ENCODE peak calls at places on chromosome 10, in seven cellular contexts. One of them, this sample, is unnamed.

GRCh38 chr10:132616995-132617780 is 79.6 kb downstream of the INPP5A start:
- DNase-seq in PC-9: no peak
- DNase-seq in right cardiac atrium: no peak
- DNase-seq in coronary artery: peak
- DNase-seq in heart right ventricle: no peak
- DNase-seq in OCI-LY7: no peak
- DNase-seq in brain microvascular endothelial cell: no peak
- DNase-seq in this sample: no peak

GRCh38 chr10:132136097-132136521 is 50.6 kb upstream of the DPYSL4 start:
- DNase-seq in coronary artery: no peak
- DNase-seq in heart right ventricle: no peak
- DNase-seq in right cardiac atrium: peak
- DNase-seq in PC-9: no peak
- DNase-seq in OCI-LY7: no peak
- DNase-seq in brain microvascular endothelial cell: no peak
- DNase-seq in this sample: no peak

GRCh38 chr10:1559311-1559710 is 178.0 kb downstream of the ADARB2 start:
- DNase-seq in OCI-LY7: no peak
- DNase-seq in PC-9: no peak
- DNase-seq in coronary artery: no peak
- DNase-seq in right cardiac atrium: no peak
- DNase-seq in brain microvascular endothelial cell: no peak
- DNase-seq in heart right ventricle: no peak
- DNase-seq in this sample: no peak

GRCh38 chr10:14449293-14449815 is 118.6 kb upstream of the FRMD4A start:
- DNase-seq in coronary artery: no peak
- DNase-seq in heart right ventricle: no peak
- DNase-seq in brain microvascular endothelial cell: no peak
- DNase-seq in right cardiac atrium: no peak
- DNase-seq in OCI-LY7: no peak
- DNase-seq in PC-9: no peak
- DNase-seq in this sample: no peak

GRCh38 chr10:113273151-113273876 is 279.5 kb upstream of the HABP2 start:
- DNase-seq in PC-9: no peak
- DNase-seq in coronary artery: no peak
- DNase-seq in brain microvascular endothelial cell: no peak
- DNase-seq in right cardiac atrium: peak
- DNase-seq in heart right ventricle: peak
- DNase-seq in OCI-LY7: no peak
- DNase-seq in this sample: no peak

GRCh38 chr10:88617772-88618300 is 31.3 kb downstream of the LIPJ start:
- DNase-seq in PC-9: no peak
- DNase-seq in brain microvascular endothelial cell: no peak
- DNase-seq in heart right ventricle: no peak
- DNase-seq in coronary artery: no peak
- DNase-seq in OCI-LY7: no peak
- DNase-seq in right cardiac atrium: no peak
- DNase-seq in this sample: no peak

GRCh38 chr10:97087296-97087695 is 98.5 kb downstream of the SLIT1 start:
- DNase-seq in brain microvascular endothelial cell: no peak
- DNase-seq in right cardiac atrium: no peak
- DNase-seq in PC-9: no peak
- DNase-seq in heart right ventricle: no peak
- DNase-seq in coronary artery: no peak
- DNase-seq in OCI-LY7: no peak
- DNase-seq in this sample: no peak

GRCh38 chr10:13775786-13776780 is 189.3 kb downstream of the PRPF18 start:
- DNase-seq in brain microvascular endothelial cell: peak
- DNase-seq in heart right ventricle: no peak
- DNase-seq in PC-9: no peak
- DNase-seq in coronary artery: no peak
- DNase-seq in right cardiac atrium: no peak
- DNase-seq in OCI-LY7: no peak
- DNase-seq in this sample: no peak

GRCh38 chr10:113709221-113709838 is 29.6 kb downstream of the CASP7 start:
- DNase-seq in OCI-LY7: no peak
- DNase-seq in brain microvascular endothelial cell: peak
- DNase-seq in right cardiac atrium: no peak
- DNase-seq in heart right ventricle: no peak
- DNase-seq in coronary artery: no peak
- DNase-seq in PC-9: no peak
- DNase-seq in this sample: no peak

GRCh38 chr10:88901610-88902327 is 21.7 kb downstream of the STAMBPL1 start:
- DNase-seq in heart right ventricle: no peak
- DNase-seq in brain microvascular endothelial cell: no peak
- DNase-seq in OCI-LY7: peak
- DNase-seq in PC-9: no peak
- DNase-seq in right cardiac atrium: no peak
- DNase-seq in coronary artery: no peak
- DNase-seq in this sample: no peak

GRCh38 chr10:77490915-77491314 is 146.7 kb downstream of the KCNMA1 start:
- DNase-seq in right cardiac atrium: no peak
- DNase-seq in heart right ventricle: no peak
- DNase-seq in PC-9: no peak
- DNase-seq in brain microvascular endothelial cell: peak
- DNase-seq in OCI-LY7: no peak
- DNase-seq in coronary artery: no peak
- DNase-seq in this sample: no peak
- H3K27ac ChIP-seq in right cardiac atrium: no peak
- H3K27ac ChIP-seq in heart right ventricle: no peak
- H3K27ac ChIP-seq in PC-9: no peak
- H3K27ac ChIP-seq in brain microvascular endothelial cell: no peak
- H3K27ac ChIP-seq in OCI-LY7: no peak
- H3K27ac ChIP-seq in coronary artery: no peak
- H3K27ac ChIP-seq in this sample: no peak

GRCh38 chr10:21260060-21260792 is 265.3 kb downstream of the SKIDA1 start:
- DNase-seq in coronary artery: no peak
- DNase-seq in brain microvascular endothelial cell: no peak
- DNase-seq in OCI-LY7: no peak
- DNase-seq in PC-9: no peak
- DNase-seq in right cardiac atrium: peak
- DNase-seq in heart right ventricle: no peak
- DNase-seq in this sample: no peak

GRCh38 chr10:21257191-21257590 is 268.3 kb downstream of the SKIDA1 start:
- DNase-seq in right cardiac atrium: no peak
- DNase-seq in coronary artery: no peak
- DNase-seq in OCI-LY7: no peak
- DNase-seq in heart right ventricle: no peak
- DNase-seq in brain microvascular endothelial cell: no peak
- DNase-seq in PC-9: no peak
- DNase-seq in this sample: no peak

GRCh38 chr10:21260793-21261149 is 264.7 kb downstream of the SKIDA1 start:
- DNase-seq in right cardiac atrium: no peak
- DNase-seq in PC-9: no peak
- DNase-seq in heart right ventricle: no peak
- DNase-seq in OCI-LY7: no peak
- DNase-seq in brain microvascular endothelial cell: no peak
- DNase-seq in coronary artery: no peak
- DNase-seq in this sample: no peak

GRCh38 chr10:21261705-21262285 is 263.7 kb downstream of the SKIDA1 start:
- DNase-seq in brain microvascular endothelial cell: no peak
- DNase-seq in PC-9: no peak
- DNase-seq in coronary artery: no peak
- DNase-seq in OCI-LY7: no peak
- DNase-seq in right cardiac atrium: no peak
- DNase-seq in heart right ventricle: no peak
- DNase-seq in this sample: no peak

DNA sequence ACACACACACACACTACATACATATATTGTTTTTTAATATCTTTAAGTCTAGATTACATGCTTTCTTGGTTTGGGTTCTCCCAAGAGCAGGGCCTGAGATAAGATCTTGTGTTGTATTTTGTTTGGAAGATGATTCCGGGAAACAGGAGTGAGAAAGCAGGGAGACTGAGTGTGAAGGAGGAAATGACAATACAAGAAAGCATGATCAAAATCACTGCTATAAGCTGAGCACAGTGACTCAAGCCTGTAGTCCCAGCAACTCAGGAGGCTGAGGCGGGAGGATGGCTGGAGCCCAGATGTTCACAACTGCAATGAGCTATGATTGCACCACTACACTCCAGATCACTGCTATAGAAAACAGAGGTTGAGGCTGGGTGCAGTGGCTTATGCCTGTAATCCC is 267.6 kb downstream of the SKIDA1 start:
- DNase-seq in OCI-LY7: no peak
- DNase-seq in brain microvascular endothelial cell: peak
- DNase-seq in right cardiac atrium: no peak
- DNase-seq in PC-9: no peak
- DNase-seq in heart right ventricle: no peak
- DNase-seq in coronary artery: no peak
- DNase-seq in this sample: no peak
- H3K27ac ChIP-seq in OCI-LY7: no peak
- H3K27ac ChIP-seq in brain microvascular endothelial cell: no peak
- H3K27ac ChIP-seq in right cardiac atrium: no peak
- H3K27ac ChIP-seq in PC-9: no peak
- H3K27ac ChIP-seq in heart right ventricle: no peak
- H3K27ac ChIP-seq in coronary artery: no peak
- H3K27ac ChIP-seq in this sample: no peak

GRCh38 chr10:110649652-110650264 is 5.6 kb downstream of the RBM20 start:
- DNase-seq in heart right ventricle: no peak
- DNase-seq in OCI-LY7: peak
- DNase-seq in coronary artery: no peak
- DNase-seq in brain microvascular endothelial cell: no peak
- DNase-seq in right cardiac atrium: no peak
- DNase-seq in PC-9: no peak
- DNase-seq in this sample: no peak

GRCh38 chr10:110650265-110650668 is 6.1 kb downstream of the RBM20 start:
- DNase-seq in brain microvascular endothelial cell: no peak
- DNase-seq in OCI-LY7: peak
- DNase-seq in PC-9: no peak
- DNase-seq in heart right ventricle: no peak
- DNase-seq in coronary artery: no peak
- DNase-seq in right cardiac atrium: no peak
- DNase-seq in this sample: no peak

GRCh38 chr10:110648743-110649651 is 4.9 kb downstream of the RBM20 start:
- DNase-seq in coronary artery: no peak
- DNase-seq in brain microvascular endothelial cell: peak
- DNase-seq in right cardiac atrium: no peak
- DNase-seq in PC-9: no peak
- DNase-seq in OCI-LY7: no peak
- DNase-seq in heart right ventricle: no peak
- DNase-seq in this sample: no peak

GRCh38 chr10:110652475-110653118 is 8.5 kb downstream of the RBM20 start:
- DNase-seq in OCI-LY7: no peak
- DNase-seq in brain microvascular endothelial cell: no peak
- DNase-seq in heart right ventricle: no peak
- DNase-seq in PC-9: no peak
- DNase-seq in right cardiac atrium: no peak
- DNase-seq in coronary artery: no peak
- DNase-seq in this sample: no peak

GRCh38 chr10:110651044-110651958 is 7.2 kb downstream of the RBM20 start:
- DNase-seq in coronary artery: peak
- DNase-seq in brain microvascular endothelial cell: peak
- DNase-seq in PC-9: no peak
- DNase-seq in OCI-LY7: peak
- DNase-seq in right cardiac atrium: peak
- DNase-seq in heart right ventricle: peak
- DNase-seq in this sample: no peak
- H3K27ac ChIP-seq in coronary artery: peak
- H3K27ac ChIP-seq in brain microvascular endothelial cell: peak
- H3K27ac ChIP-seq in PC-9: no peak
- H3K27ac ChIP-seq in OCI-LY7: peak
- H3K27ac ChIP-seq in right cardiac atrium: peak
- H3K27ac ChIP-seq in heart right ventricle: peak
- H3K27ac ChIP-seq in this sample: no peak

GRCh38 chr10:65684896-65685295 is 1240.9 kb upstream of the LRRTM3 start:
- DNase-seq in OCI-LY7: no peak
- DNase-seq in right cardiac atrium: no peak
- DNase-seq in brain microvascular endothelial cell: no peak
- DNase-seq in PC-9: no peak
- DNase-seq in coronary artery: no peak
- DNase-seq in heart right ventricle: no peak
- DNase-seq in this sample: no peak
- H3K27ac ChIP-seq in OCI-LY7: no peak
- H3K27ac ChIP-seq in right cardiac atrium: no peak
- H3K27ac ChIP-seq in brain microvascular endothelial cell: no peak
- H3K27ac ChIP-seq in PC-9: no peak
- H3K27ac ChIP-seq in coronary artery: no peak
- H3K27ac ChIP-seq in heart right ventricle: no peak
- H3K27ac ChIP-seq in this sample: no peak

GRCh38 chr10:101716891-101717659 is 22.1 kb upstream of the FBXW4 start:
- DNase-seq in right cardiac atrium: no peak
- DNase-seq in brain microvascular endothelial cell: no peak
- DNase-seq in heart right ventricle: no peak
- DNase-seq in coronary artery: no peak
- DNase-seq in PC-9: peak
- DNase-seq in OCI-LY7: no peak
- DNase-seq in this sample: peak
- H3K27ac ChIP-seq in right cardiac atrium: no peak
- H3K27ac ChIP-seq in brain microvascular endothelial cell: no peak
- H3K27ac ChIP-seq in heart right ventricle: no peak
- H3K27ac ChIP-seq in coronary artery: no peak
- H3K27ac ChIP-seq in PC-9: peak
- H3K27ac ChIP-seq in OCI-LY7: no peak
- H3K27ac ChIP-seq in this sample: peak

GRCh38 chr10:4825868-4826787 is at the start of gene AKR1E2:
- DNase-seq in OCI-LY7: no peak
- DNase-seq in heart right ventricle: peak
- DNase-seq in right cardiac atrium: peak
- DNase-seq in brain microvascular endothelial cell: peak
- DNase-seq in coronary artery: peak
- DNase-seq in PC-9: peak
- DNase-seq in this sample: peak
- H3K27ac ChIP-seq in OCI-LY7: no peak
- H3K27ac ChIP-seq in heart right ventricle: peak
- H3K27ac ChIP-seq in right cardiac atrium: peak
- H3K27ac ChIP-seq in brain microvascular endothelial cell: peak
- H3K27ac ChIP-seq in coronary artery: peak
- H3K27ac ChIP-seq in PC-9: no peak
- H3K27ac ChIP-seq in this sample: peak

GRCh38 chr10:93166116-93166515 is 92.4 kb downstream of the CYP26A1 start:
- DNase-seq in right cardiac atrium: no peak
- DNase-seq in coronary artery: no peak
- DNase-seq in brain microvascular endothelial cell: no peak
- DNase-seq in heart right ventricle: no peak
- DNase-seq in OCI-LY7: no peak
- DNase-seq in PC-9: no peak
- DNase-seq in this sample: no peak
- H3K27ac ChIP-seq in right cardiac atrium: no peak
- H3K27ac ChIP-seq in coronary artery: no peak
- H3K27ac ChIP-seq in brain microvascular endothelial cell: no peak
- H3K27ac ChIP-seq in heart right ventricle: no peak
- H3K27ac ChIP-seq in OCI-LY7: no peak
- H3K27ac ChIP-seq in PC-9: no peak
- H3K27ac ChIP-seq in this sample: no peak

GRCh38 chr10:123771877-123772644 is 105.9 kb downstream of the GPR26 start:
- DNase-seq in OCI-LY7: no peak
- DNase-seq in heart right ventricle: no peak
- DNase-seq in brain microvascular endothelial cell: no peak
- DNase-seq in PC-9: no peak
- DNase-seq in coronary artery: no peak
- DNase-seq in right cardiac atrium: no peak
- DNase-seq in this sample: no peak
- H3K27ac ChIP-seq in OCI-LY7: no peak
- H3K27ac ChIP-seq in heart right ventricle: no peak
- H3K27ac ChIP-seq in brain microvascular endothelial cell: no peak
- H3K27ac ChIP-seq in PC-9: no peak
- H3K27ac ChIP-seq in coronary artery: no peak
- H3K27ac ChIP-seq in right cardiac atrium: no peak
- H3K27ac ChIP-seq in this sample: no peak